ENCODE peak calls at places on chromosomes 5 and 9, in five cellular contexts. I is kidney; X is CD8-positive, alpha-beta T cell; Q is adipocyte; C is cardiac muscle cell. N is an unnamed sample. For H3K9me3 and H3K4me1, the result is how much of the 10 kb centered on the place peaks cover.

GRCh38 chr9:109574061-109574882 is 76.2 kb upstream of the PTPN3 start:
- DNase-seq in I (no peak), X (no peak), Q (peak), C (peak), N (no peak)

GRCh38 chr9:124708070-124708469 is 63.0 kb downstream of the NR6A1 start:
- DNase-seq in I (no peak), X (no peak), Q (no peak), C (no peak), N (no peak)

GRCh38 chr9:80951675-80952074 is 737.7 kb downstream of the TLE1 start:
- DNase-seq in I (no peak), X (no peak), Q (no peak), C (peak), N (no peak)

GRCh38 chr9:1373445-1373844 is 323.3 kb downstream of the DMRT2 start:
- DNase-seq in I (no peak), X (no peak), Q (no peak), C (no peak), N (no peak)

GRCh38 chr9:116589392-116590354 is 97.4 kb upstream of the TRIM32 start:
- DNase-seq in I (no peak), X (no peak), Q (no peak), C (peak), N (no peak)

GRCh38 chr5:144972317-144972716 is 801.6 kb downstream of the KCTD16 start:
- DNase-seq in I (no peak), X (no peak), Q (peak), C (no peak), N (no peak)

GRCh38 chr5:87150630-87151029 is 117.1 kb upstream of the RASA1 start:
- DNase-seq in I (no peak), X (no peak), Q (no peak), C (no peak), N (no peak)

GRCh38 chr9:126033318-126033717 is 286.1 kb downstream of the PBX3 start:
- DNase-seq in I (peak), X (no peak), Q (no peak), C (no peak), N (no peak)

GRCh38 chr5:154779105-154779504 is 23.9 kb downstream of the LARP1 start:
- DNase-seq in I (no peak), X (no peak), Q (peak), C (peak), N (no peak)

GRCh38 chr9:117416856-117417255 is 2.0 kb upstream of the ASTN2 start:
- DNase-seq in I (no peak), X (no peak), Q (no peak), C (no peak), N (no peak)

GRCh38 chr5:59656351-59657254 is 236.9 kb downstream of the PDE4D start:
- DNase-seq in I (no peak), X (no peak), Q (no peak), C (peak), N (no peak)

GRCh38 chr9:93679536-93680444 is 103.4 kb downstream of the PHF2 start:
- DNase-seq in I (peak), X (peak), Q (no peak), C (no peak), N (peak)

GRCh38 chr9:75612754-75613153 is 277.7 kb upstream of the PCSK5 start:
- DNase-seq in I (no peak), X (no peak), Q (no peak), C (no peak), N (no peak)

GRCh38 chr5:99032234-99033013 is 103.6 kb upstream of the CHD1 start:
- DNase-seq in I (no peak), X (peak), Q (peak), C (peak), N (no peak)

GRCh38 chr9:92001244-92001643 is 51.2 kb upstream of the ROR2 start:
- DNase-seq in I (no peak), X (no peak), Q (no peak), C (peak), N (no peak)

GRCh38 chr5:148586796-148587195 is 67.5 kb downstream of the HTR4 start:
- DNase-seq in I (no peak), X (no peak), Q (no peak), C (no peak), N (no peak)

GRCh38 chr5:135569755-135570452 is 8.9 kb downstream of the CXCL14 start:
- DNase-seq in I (no peak), X (no peak), Q (peak), C (peak), N (no peak)

GRCh38 chr5:158691576-158691975 is 408.1 kb downstream of the EBF1 start:
- DNase-seq in I (no peak), X (no peak), Q (no peak), C (no peak), N (no peak)

GRCh38 chr5:134566741-134567221 is 41.3 kb downstream of the JADE2 start:
- DNase-seq in I (peak), X (no peak), Q (no peak), C (no peak), N (no peak)

GRCh38 chr5:134568339-134568700 is 42.9 kb downstream of the JADE2 start:
- DNase-seq in I (peak), X (no peak), Q (no peak), C (no peak), N (no peak)

GRCh38 chr5:134568761-134569725 is 43.6 kb downstream of the JADE2 start:
- DNase-seq in I (peak), X (no peak), Q (no peak), C (peak), N (peak)

GRCh38 chr5:134566181-134566740 is 40.8 kb downstream of the JADE2 start:
- DNase-seq in I (peak), X (no peak), Q (no peak), C (no peak), N (no peak)

DNA sequence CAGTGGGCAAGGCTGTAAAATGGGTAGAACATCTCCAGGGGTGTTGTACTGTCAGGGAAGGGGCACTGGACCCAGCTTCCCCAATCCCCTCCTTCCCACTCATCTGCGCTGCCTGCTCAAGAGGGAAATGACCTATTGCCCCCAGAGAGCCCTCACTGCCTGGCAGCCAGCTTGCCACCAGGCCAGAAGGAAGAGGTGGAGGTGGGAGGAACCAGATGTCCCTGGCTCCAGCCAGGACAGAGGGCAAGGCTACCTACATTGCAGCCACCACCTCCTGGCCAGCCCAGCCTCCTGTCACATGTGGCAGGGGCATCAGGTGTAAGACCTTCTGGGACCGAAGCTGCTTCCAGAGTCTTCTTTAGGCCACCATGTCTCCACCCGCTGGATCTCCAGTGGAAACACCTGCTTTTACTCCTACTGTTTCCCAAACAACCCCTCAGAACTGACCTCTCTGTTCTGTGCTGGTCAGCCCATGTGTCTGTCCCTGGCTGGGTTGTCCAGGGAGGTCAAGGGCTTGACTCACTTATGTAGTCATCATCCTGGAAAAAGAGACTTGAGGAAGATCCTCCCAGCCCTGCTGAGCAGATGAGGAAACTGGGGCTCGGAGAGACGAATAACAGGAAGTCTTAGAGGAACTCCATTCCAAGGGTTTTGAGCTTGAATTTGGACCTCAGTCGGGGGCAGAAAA is 42.3 kb downstream of the JADE2 start:
- DNase-seq in I (peak), X (no peak), Q (no peak), C (peak), N (peak)
- H3K4me3 ChIP-seq in I (no peak), X (no peak), Q (peak), C (no peak), N (no peak)

GRCh38 chr5:178997191-178997590 is 2.1 kb upstream of the GRM6 start:
- DNase-seq in I (no peak), X (no peak), Q (no peak), C (no peak), N (no peak)
- H3K9me3 ChIP-seq in I (under half), X (under half), Q (under half), C (under half), N (under half)

GRCh38 chr5:169494383-169495251 is 89.0 kb upstream of the SPDL1 start:
- DNase-seq in I (no peak), X (no peak), Q (no peak), C (no peak), N (no peak)

GRCh38 chr5:169503899-169504298 is 79.7 kb upstream of the SPDL1 start:
- DNase-seq in I (no peak), X (no peak), Q (no peak), C (peak), N (no peak)

GRCh38 chr5:169495252-169495548 is 88.4 kb upstream of the SPDL1 start:
- DNase-seq in I (no peak), X (no peak), Q (no peak), C (no peak), N (no peak)

DNA sequence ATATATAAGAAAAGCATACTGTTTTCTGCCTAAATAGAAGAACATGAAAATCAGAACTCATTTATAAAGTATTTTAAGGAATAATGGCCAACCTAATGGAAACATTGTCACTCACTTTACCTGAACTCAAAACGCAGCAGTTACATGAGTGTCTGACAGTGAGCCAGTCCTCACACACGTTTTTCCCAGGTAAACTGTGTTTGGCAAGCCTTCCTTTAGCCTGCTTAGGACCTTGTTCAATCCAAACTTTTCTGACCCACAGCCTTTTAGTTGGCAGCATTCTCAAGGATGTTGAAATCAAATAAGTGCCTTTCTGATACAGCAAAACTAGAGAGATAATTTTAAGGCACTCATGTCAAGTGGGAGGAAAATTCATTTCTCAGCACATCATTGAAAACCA is 83.6 kb upstream of the SPDL1 start:
- DNase-seq in I (no peak), X (no peak), Q (no peak), C (no peak), N (no peak)
- H3K4me1 ChIP-seq in I (under half), X (under half), Q (under half), C (under half), N (under half)

GRCh38 chr9:37029304-37029775 is 4.7 kb downstream of the PAX5 start:
- DNase-seq in I (no peak), X (no peak), Q (no peak), C (no peak), N (no peak)

GRCh38 chr9:37026936-37027581 is 7.0 kb downstream of the PAX5 start:
- DNase-seq in I (no peak), X (no peak), Q (no peak), C (no peak), N (no peak)

GRCh38 chr9:37026085-37026935 is 7.8 kb downstream of the PAX5 start:
- DNase-seq in I (peak), X (no peak), Q (no peak), C (no peak), N (no peak)

GRCh38 chr9:37028425-37029031 is 5.5 kb downstream of the PAX5 start:
- DNase-seq in I (no peak), X (no peak), Q (no peak), C (no peak), N (no peak)

GRCh38 chr9:37027582-37028424 is 6.3 kb downstream of the PAX5 start:
- DNase-seq in I (peak), X (peak), Q (peak), C (peak), N (peak)
- H3K4me3 ChIP-seq in I (peak), X (peak), Q (peak), C (no peak), N (peak)

DNA sequence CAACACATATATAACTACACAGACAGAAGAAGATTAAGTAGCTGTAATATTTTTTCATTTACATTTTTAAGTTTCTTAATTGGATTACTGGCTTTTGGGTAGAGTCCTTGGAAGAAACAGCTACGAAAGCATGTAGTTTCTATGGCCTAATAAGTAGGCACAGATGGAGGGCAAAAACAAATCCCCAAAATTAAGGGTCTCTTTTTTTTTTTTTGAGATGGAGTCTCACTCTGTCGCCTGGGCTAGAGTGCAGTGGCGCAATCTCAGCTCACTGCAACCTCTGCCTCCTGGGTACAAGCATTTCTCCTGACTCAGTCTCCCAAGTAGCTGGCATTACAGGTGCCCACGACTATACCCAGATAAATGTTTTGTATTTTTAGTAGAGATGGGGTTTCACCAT is 27.1 kb upstream of the MTMR12 start:
- DNase-seq in I (no peak), X (no peak), Q (no peak), C (no peak), N (no peak)
- H3K9me3 ChIP-seq in I (under half), X (under half), Q (under half), C (under half), N (under half)